ENCODE peak calls at places on chromosomes 3 and 15, in nine cellular contexts. T is GM12878, J is uterus, N is transverse colon, L is heart left ventricle, F is HCT116, Q is K562, M is breast epithelium, V is H54. B is an unnamed sample.

GRCh38 chr3:193812791-193813505 is 219.9 kb downstream of the OPA1 start:
- DNase-seq in T (no peak), J (no peak), N (no peak), L (no peak), F (no peak), Q (no peak), M (no peak), V (no peak), B (no peak)

GRCh38 chr3:42129014-42129953 is 38.1 kb downstream of the TRAK1 start:
- DNase-seq in T (no peak), J (no peak), N (no peak), L (no peak), F (peak), Q (no peak), M (no peak), V (no peak), B (no peak)

GRCh38 chr3:185658504-185658912 is 72.4 kb downstream of the SENP2 start:
- DNase-seq in T (no peak), J (peak), N (peak), L (no peak), F (no peak), Q (no peak), M (no peak), V (peak), B (peak)

GRCh38 chr15:67824900-67825879 is at the start of gene SKOR1:
- DNase-seq in T (no peak), J (no peak), N (no peak), L (no peak), F (no peak), Q (peak), M (peak), V (no peak), B (no peak)

GRCh38 chr3:173932624-173933023 is 535.1 kb downstream of the NLGN1 start:
- DNase-seq in T (no peak), J (no peak), N (no peak), L (no peak), F (no peak), Q (no peak), M (no peak), V (peak), B (no peak)

GRCh38 chr3:147404800-147405551 is 1.4 kb downstream of the ZIC4 start:
- DNase-seq in T (no peak), J (no peak), N (no peak), L (no peak), F (no peak), Q (no peak), M (no peak), V (no peak), B (no peak)

GRCh38 chr15:70259030-70259424 is 161.3 kb upstream of the TLE3 start:
- DNase-seq in T (no peak), J (peak), N (peak), L (peak), F (no peak), Q (peak), M (no peak), V (no peak), B (peak)

GRCh38 chr3:55690746-55691540 is 203.8 kb upstream of the WNT5A start:
- DNase-seq in T (peak), J (no peak), N (no peak), L (no peak), F (no peak), Q (no peak), M (no peak), V (no peak), B (no peak)

GRCh38 chr3:185498503-185499396 is at the start of gene TMEM41A:
- DNase-seq in T (peak), J (peak), N (peak), L (peak), F (peak), Q (peak), M (peak), V (peak), B (peak)

GRCh38 chr3:38000965-38001455 is 10.4 kb downstream of the VILL start:
- DNase-seq in T (no peak), J (peak), N (no peak), L (peak), F (no peak), Q (no peak), M (no peak), V (no peak), B (no peak)

GRCh38 chr3:176275538-176275937 is 921.7 kb downstream of the TBL1XR1 start:
- DNase-seq in T (no peak), J (no peak), N (no peak), L (no peak), F (no peak), Q (no peak), M (no peak), V (no peak), B (no peak)

GRCh38 chr3:59937206-59937605 is 887.4 kb upstream of the CFAP20DC start:
- DNase-seq in T (no peak), J (no peak), N (no peak), L (no peak), F (no peak), Q (no peak), M (no peak), V (no peak), B (no peak)

DNA sequence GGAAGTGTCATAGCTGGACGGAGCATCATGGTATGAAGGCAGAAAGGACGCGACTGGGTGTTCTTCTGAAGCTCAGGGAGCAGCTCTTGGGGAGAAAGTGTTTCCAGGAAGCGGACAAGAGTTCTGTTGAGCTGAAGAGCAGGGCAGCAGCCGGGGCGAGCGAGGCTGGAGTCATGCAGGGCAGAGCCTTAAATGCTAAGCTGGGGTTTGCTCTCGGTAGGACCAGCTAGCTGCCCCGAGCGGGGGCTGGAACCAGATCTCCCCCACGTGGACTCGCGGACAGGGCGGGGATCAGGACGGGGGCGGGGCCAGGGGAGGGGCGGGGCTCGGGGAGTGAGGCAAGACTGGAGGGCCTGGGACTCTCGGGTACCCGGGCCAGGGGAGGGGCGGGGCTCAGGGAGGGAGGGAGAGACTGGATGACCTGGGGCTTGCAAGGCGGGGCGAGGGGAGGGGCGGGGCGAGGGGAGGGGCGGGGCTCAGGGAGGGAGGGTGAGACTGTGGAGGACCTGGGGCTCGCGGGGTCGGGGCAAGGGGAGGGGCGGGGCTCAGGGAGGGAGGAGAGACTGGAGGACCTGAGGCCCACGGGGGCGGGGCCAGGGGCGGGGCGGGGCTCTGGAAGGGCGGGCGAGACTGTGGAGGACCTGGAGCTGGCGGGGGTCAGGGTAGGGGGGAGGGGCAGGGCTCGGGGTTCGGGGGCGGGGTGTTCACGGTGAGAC is 461 bp upstream of the FAH start:
- DNase-seq in T (peak), J (peak), N (peak), L (peak), F (peak), Q (peak), M (peak), V (peak), B (peak)
- TF ChIP-seq POLR2A in T (no peak), J (no peak), N (no peak), L (no peak), F (no peak), Q (peak), M (no peak), V (no peak), B (no peak)

GRCh38 chr3:50268703-50269451 is at the start of gene SEMA3B:
- DNase-seq in T (no peak), J (peak), N (peak), L (peak), F (no peak), Q (no peak), M (no peak), V (peak), B (peak)
- TF ChIP-seq POLR2A in T (no peak), J (peak), N (peak), L (no peak), F (peak), Q (no peak), M (no peak), V (no peak), B (no peak)

DNA sequence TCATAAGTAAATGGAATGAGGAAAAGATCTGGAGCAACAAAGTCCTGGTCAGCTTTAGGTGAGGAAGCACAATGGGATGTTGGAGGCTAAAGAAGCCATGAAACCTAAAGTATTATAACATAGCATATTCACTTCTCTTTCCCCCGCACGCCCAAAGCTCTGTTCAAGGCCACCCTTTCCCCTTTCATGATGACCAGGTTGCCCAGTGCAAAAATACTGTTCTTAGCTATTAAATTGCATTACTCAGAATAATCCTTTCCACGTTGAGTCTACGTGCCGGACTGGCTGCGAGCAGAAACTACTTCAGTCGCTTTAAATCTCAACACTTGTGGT is 589 bp upstream of the MAPKBP1 start:
- DNase-seq in T (no peak), J (no peak), N (no peak), L (no peak), F (no peak), Q (no peak), M (no peak), V (no peak), B (no peak)
- TF ChIP-seq POLR2A in T (no peak), J (no peak), N (no peak), L (no peak), F (no peak), Q (no peak), M (no peak), V (no peak), B (no peak)

DNA sequence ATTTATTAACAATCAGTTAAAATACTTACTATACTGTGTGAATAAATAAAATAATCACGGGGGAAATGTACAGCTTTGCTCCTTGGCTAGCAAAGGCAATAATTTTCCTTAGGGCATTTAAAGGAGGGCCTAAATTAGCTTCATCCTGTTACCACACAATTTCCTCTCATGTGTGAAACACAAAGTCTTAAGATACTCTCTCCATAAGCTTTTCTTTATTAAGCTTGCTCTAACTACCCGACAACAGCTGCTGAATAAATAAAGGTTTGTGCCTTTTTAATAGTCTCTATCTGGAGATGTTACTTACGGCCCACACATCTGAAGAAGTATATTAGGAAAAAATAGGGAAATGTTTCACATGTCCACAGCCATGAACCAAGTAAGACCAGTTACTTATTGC is 29.7 kb downstream of the ZNF106 start:
- DNase-seq in T (no peak), J (no peak), N (no peak), L (no peak), F (no peak), Q (no peak), M (no peak), V (no peak), B (no peak)
- TF ChIP-seq POLR2A in T (no peak), J (no peak), N (no peak), L (no peak), F (no peak), Q (no peak), M (no peak), V (no peak), B (no peak)

DNA sequence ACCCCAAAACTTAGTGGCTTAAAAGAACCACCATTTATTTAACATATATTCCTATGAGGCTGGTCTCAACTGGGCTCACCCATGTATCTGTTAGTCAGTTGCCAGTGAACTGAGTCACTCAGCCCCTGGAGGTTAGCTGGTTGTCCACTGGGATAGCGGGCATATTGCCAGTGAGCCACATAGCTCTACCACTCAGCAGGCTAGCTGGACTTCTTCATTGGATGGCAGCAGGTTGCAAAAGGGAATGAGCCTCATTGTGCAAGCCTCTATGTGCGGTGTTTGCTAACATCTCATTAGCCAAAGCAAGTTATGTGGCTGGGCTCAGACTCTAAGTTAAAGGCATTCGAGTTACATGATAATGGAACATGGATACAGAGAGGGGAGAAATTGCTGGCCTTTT is 8.5 kb downstream of the BTD start:
- DNase-seq in T (no peak), J (peak), N (no peak), L (no peak), F (peak), Q (no peak), M (no peak), V (peak), B (no peak)
- TF ChIP-seq POLR2A in T (no peak), J (no peak), N (no peak), L (no peak), F (no peak), Q (no peak), M (no peak), V (no peak), B (no peak)

GRCh38 chr15:41258706-41259471 is 27.8 kb downstream of the CHP1 start:
- DNase-seq in T (peak), J (no peak), N (peak), L (no peak), F (no peak), Q (no peak), M (no peak), V (no peak), B (no peak)
- TF ChIP-seq POLR2A in T (no peak), J (no peak), N (peak), L (no peak), F (no peak), Q (no peak), M (no peak), V (no peak), B (no peak)

DNA sequence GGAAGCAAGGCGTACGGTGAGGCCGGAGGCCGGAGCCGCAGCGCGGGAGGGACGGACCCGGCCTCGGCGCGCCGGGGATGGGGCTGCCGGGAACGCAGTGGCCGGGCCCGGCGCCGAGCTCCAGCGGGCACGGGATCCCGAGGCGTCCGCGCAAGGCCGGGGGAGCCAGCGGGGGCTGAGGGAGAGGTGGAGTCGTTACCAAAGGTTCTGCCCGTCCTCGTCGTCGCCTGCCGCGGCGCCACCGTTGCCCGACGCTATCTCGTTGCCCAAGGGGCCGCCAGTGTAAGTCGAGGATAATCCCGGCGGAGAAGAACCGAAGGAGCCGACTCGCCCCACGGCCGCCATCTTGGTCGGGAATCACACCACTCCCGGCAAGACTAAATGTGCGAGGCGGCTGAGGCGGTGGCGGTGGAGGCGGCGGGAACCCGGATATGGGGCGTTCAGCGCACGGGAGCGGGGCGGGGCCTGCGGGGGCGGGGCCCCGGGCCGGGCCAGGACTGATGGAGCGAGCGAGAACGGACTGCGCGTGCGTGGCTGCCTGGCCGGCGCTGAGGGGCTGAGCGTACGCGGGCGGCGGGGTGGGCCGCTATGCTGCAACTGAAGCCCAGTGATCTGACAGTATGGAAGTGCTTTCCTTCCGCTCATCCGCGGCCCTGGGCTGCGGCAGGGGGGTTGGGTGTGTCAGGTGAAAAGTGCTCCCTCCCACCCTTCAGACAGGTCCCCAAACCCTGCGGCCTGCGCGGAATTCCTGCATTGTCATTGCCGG is at the start of gene DYNC1LI1:
- DNase-seq in T (peak), J (peak), N (peak), L (peak), F (peak), Q (peak), M (peak), V (peak), B (peak)
- TF ChIP-seq POLR2A in T (peak), J (peak), N (peak), L (peak), F (peak), Q (peak), M (no peak), V (peak), B (no peak)

DNA sequence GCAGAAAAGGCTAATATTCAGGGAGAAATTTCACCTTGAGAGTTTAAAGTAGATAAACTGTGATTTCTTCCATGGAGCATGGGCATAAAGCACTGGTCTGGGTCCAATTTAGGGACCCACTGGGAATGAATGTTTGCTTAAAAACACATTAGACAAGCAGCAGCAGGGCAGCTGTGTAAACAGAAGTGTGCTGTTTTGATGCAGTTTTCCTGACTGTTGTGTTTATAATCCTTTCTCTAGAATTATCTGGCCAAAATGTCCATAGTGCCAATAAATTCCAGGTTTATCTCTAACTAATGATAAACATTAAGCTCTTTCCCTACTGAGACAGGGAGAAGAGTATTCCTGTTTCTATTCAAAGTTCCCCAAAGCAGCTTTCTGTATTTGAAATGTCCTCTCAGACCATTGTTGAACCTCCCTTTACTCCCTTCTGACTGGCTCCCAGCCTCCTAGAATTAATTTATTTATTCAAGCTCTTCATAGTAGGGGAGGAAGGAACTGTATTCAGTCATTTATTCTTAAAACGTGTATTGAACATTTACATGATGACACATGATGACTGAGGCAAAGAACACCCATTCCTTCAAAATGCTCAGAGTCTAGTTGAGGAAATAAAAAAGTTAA is 7.0 kb upstream of the TM4SF18 start:
- DNase-seq in T (no peak), J (no peak), N (no peak), L (peak), F (no peak), Q (no peak), M (no peak), V (no peak), B (peak)
- TF ChIP-seq POLR2A in T (no peak), J (no peak), N (no peak), L (no peak), F (no peak), Q (no peak), M (no peak), V (no peak), B (no peak)